ENCODE peak calls at places on chromosomes 11 and 22, in five cellular contexts. One of them, this sample, is unnamed.

GRCh38 chr22:23533328-23533762 is 46.7 kb downstream of the IGLL1 start:
- DNase-seq in SK-N-SH: peak; percentile 84
- DNase-seq in heart left ventricle: no peak
- DNase-seq in EH: peak; percentile 33
- DNase-seq in HEK293T: peak; percentile 78
- DNase-seq in this sample: peak; percentile 92

GRCh38 chr11:6320411-6321207 is at the start of gene CAVIN3:
- DNase-seq in SK-N-SH: peak; percentile 17
- DNase-seq in heart left ventricle: peak; percentile 94
- DNase-seq in EH: peak; percentile 93
- DNase-seq in HEK293T: no peak
- DNase-seq in this sample: peak; percentile 83

GRCh38 chr11:120945042-120945441 is 78.9 kb upstream of the TBCEL start:
- DNase-seq in SK-N-SH: no peak
- DNase-seq in heart left ventricle: no peak
- DNase-seq in EH: no peak
- DNase-seq in HEK293T: no peak
- DNase-seq in this sample: no peak

GRCh38 chr22:40399661-40400060 is 29.3 kb downstream of the SGSM3 start:
- DNase-seq in SK-N-SH: no peak
- DNase-seq in heart left ventricle: no peak
- DNase-seq in EH: no peak
- DNase-seq in HEK293T: no peak
- DNase-seq in this sample: peak; percentile 33

GRCh38 chr11:65617990-65618751 is 2.6 kb downstream of the PCNX3 start:
- DNase-seq in SK-N-SH: no peak
- DNase-seq in heart left ventricle: no peak
- DNase-seq in EH: no peak
- DNase-seq in HEK293T: no peak
- DNase-seq in this sample: no peak

GRCh38 chr11:66686801-66687750 is 9.4 kb upstream of the RBM4B start:
- DNase-seq in SK-N-SH: peak; percentile 19
- DNase-seq in heart left ventricle: no peak
- DNase-seq in EH: no peak
- DNase-seq in HEK293T: no peak
- DNase-seq in this sample: peak; percentile 41

GRCh38 chr11:92413757-92414513 is 189.3 kb downstream of the FAT3 start:
- DNase-seq in SK-N-SH: no peak
- DNase-seq in heart left ventricle: no peak
- DNase-seq in EH: no peak
- DNase-seq in HEK293T: no peak
- DNase-seq in this sample: no peak

GRCh38 chr11:74388678-74389327 is 9.4 kb downstream of the PGM2L1 start:
- DNase-seq in SK-N-SH: peak; percentile 59
- DNase-seq in heart left ventricle: no peak
- DNase-seq in EH: peak; percentile 71
- DNase-seq in HEK293T: peak; percentile 34
- DNase-seq in this sample: peak; percentile 43

GRCh38 chr11:131749100-131749499 is 378.7 kb downstream of the NTM start:
- DNase-seq in SK-N-SH: no peak
- DNase-seq in heart left ventricle: no peak
- DNase-seq in EH: peak; percentile 98
- DNase-seq in HEK293T: no peak
- DNase-seq in this sample: no peak

GRCh38 chr11:32874144-32874543 is 18.5 kb upstream of the QSER1 start:
- DNase-seq in SK-N-SH: no peak
- DNase-seq in heart left ventricle: no peak
- DNase-seq in EH: no peak
- DNase-seq in HEK293T: no peak
- DNase-seq in this sample: peak; percentile 38

GRCh38 chr11:89015614-89016013 is 50.2 kb downstream of the GRM5 start:
- DNase-seq in SK-N-SH: no peak
- DNase-seq in heart left ventricle: no peak
- DNase-seq in EH: no peak
- DNase-seq in HEK293T: no peak
- DNase-seq in this sample: no peak

GRCh38 chr11:116911981-116912734 is 74.7 kb upstream of the APOA1 start:
- DNase-seq in SK-N-SH: no peak
- DNase-seq in heart left ventricle: no peak
- DNase-seq in EH: peak; percentile 53
- DNase-seq in HEK293T: no peak
- DNase-seq in this sample: no peak

GRCh38 chr11:122007611-122008071 is 108.4 kb downstream of the BLID start:
- DNase-seq in SK-N-SH: no peak
- DNase-seq in heart left ventricle: no peak
- DNase-seq in EH: no peak
- DNase-seq in HEK293T: no peak
- DNase-seq in this sample: no peak

GRCh38 chr22:35410663-35411034 is 10.7 kb downstream of the MCM5 start:
- DNase-seq in SK-N-SH: no peak
- DNase-seq in heart left ventricle: no peak
- DNase-seq in EH: no peak
- DNase-seq in HEK293T: no peak
- DNase-seq in this sample: no peak

GRCh38 chr11:36790450-36790849 is 192.4 kb upstream of the RAG2 start:
- DNase-seq in SK-N-SH: no peak
- DNase-seq in heart left ventricle: no peak
- DNase-seq in EH: no peak
- DNase-seq in HEK293T: no peak
- DNase-seq in this sample: no peak

GRCh38 chr11:27524155-27524554 is 17.6 kb upstream of the LIN7C start:
- DNase-seq in SK-N-SH: peak; percentile 6
- DNase-seq in heart left ventricle: no peak
- DNase-seq in EH: peak; percentile 79
- DNase-seq in HEK293T: no peak
- DNase-seq in this sample: no peak

GRCh38 chr11:113387605-113388211 is at the start of gene ANKK1:
- DNase-seq in SK-N-SH: peak; percentile 15
- DNase-seq in heart left ventricle: no peak
- DNase-seq in EH: no peak
- DNase-seq in HEK293T: no peak
- DNase-seq in this sample: peak; percentile 91

GRCh38 chr11:95154514-95154913 is 64.9 kb downstream of the ENDOD1 start:
- DNase-seq in SK-N-SH: peak; percentile 68
- DNase-seq in heart left ventricle: no peak
- DNase-seq in EH: no peak
- DNase-seq in HEK293T: peak; percentile 63
- DNase-seq in this sample: peak; percentile 74

GRCh38 chr11:122733301-122733686 is 77.8 kb downstream of the UBASH3B start:
- DNase-seq in SK-N-SH: no peak
- DNase-seq in heart left ventricle: no peak
- DNase-seq in EH: peak; percentile 52
- DNase-seq in HEK293T: no peak
- DNase-seq in this sample: no peak

GRCh38 chr11:16226245-16226644 is 130.1 kb downstream of the SOX6 start:
- DNase-seq in SK-N-SH: peak; percentile 3
- DNase-seq in heart left ventricle: no peak
- DNase-seq in EH: peak; percentile 40
- DNase-seq in HEK293T: no peak
- DNase-seq in this sample: no peak

GRCh38 chr11:35511666-35512065 is 13.8 kb downstream of the PAMR1 start:
- DNase-seq in SK-N-SH: no peak
- DNase-seq in heart left ventricle: no peak
- DNase-seq in EH: peak; percentile 96
- DNase-seq in HEK293T: no peak
- DNase-seq in this sample: no peak

GRCh38 chr22:38177044-38177443 is 4.6 kb downstream of the PLA2G6 start:
- DNase-seq in SK-N-SH: no peak
- DNase-seq in heart left ventricle: no peak
- DNase-seq in EH: no peak
- DNase-seq in HEK293T: no peak
- DNase-seq in this sample: no peak

GRCh38 chr11:83677730-83678129 is 391.6 kb upstream of the CCDC90B start:
- DNase-seq in SK-N-SH: no peak
- DNase-seq in heart left ventricle: no peak
- DNase-seq in EH: no peak
- DNase-seq in HEK293T: no peak
- DNase-seq in this sample: no peak

GRCh38 chr11:63838150-63838681 is 694 bp upstream of the MARK2 start:
- DNase-seq in SK-N-SH: no peak
- DNase-seq in heart left ventricle: no peak
- DNase-seq in EH: no peak
- DNase-seq in HEK293T: no peak
- DNase-seq in this sample: no peak

This sample was measured in H7.